ENCODE peak calls at places on chromosomes 3 and 15, in four cellular contexts. B, G, L and S are unnamed samples.

GRCh38 chr15:76974456-76975083 is 20.4 kb upstream of the PSTPIP1 start:
- DNase-seq in B (no peak), G (no peak), L (no peak), S (no peak)

GRCh38 chr3:14245240-14245639 is 66.6 kb downstream of the LSM3 start:
- DNase-seq in B (no peak), G (no peak), L (no peak), S (no peak)

GRCh38 chr15:43915820-43916660 is 89.2 kb downstream of the WDR76 start:
- DNase-seq in B (no peak), G (no peak), L (no peak), S (no peak)

GRCh38 chr3:70095260-70095659 is 95.7 kb downstream of the SAMMSON start:
- DNase-seq in B (no peak), G (no peak), L (no peak), S (no peak)

GRCh38 chr3:25424238-25425013 is 3.6 kb upstream of the RARB start:
- DNase-seq in B (no peak), G (no peak), L (no peak), S (peak; percentile 43)

GRCh38 chr3:42711491-42712343 is 9.1 kb upstream of the HHATL start:
- DNase-seq in B (no peak), G (no peak), L (no peak), S (no peak)

GRCh38 chr3:62622553-62623174 is 249.3 kb upstream of the FEZF2 start:
- DNase-seq in B (no peak), G (no peak), L (no peak), S (peak; percentile 72)

GRCh38 chr3:196600359-196600758 is 31.9 kb downstream of the FBXO45 start:
- DNase-seq in B (no peak), G (no peak), L (no peak), S (no peak)

GRCh38 chr15:70505411-70505919 is 257.9 kb downstream of the UACA start:
- DNase-seq in B (no peak), G (no peak), L (no peak), S (peak; percentile 81)

GRCh38 chr3:46693897-46694235 is 387 bp upstream of the ALS2CL start:
- DNase-seq in B (peak; percentile 19), G (no peak), L (no peak), S (peak; percentile 43)

GRCh38 chr3:42799376-42799775 is 4.9 kb downstream of the HIGD1A start:
- DNase-seq in B (no peak), G (no peak), L (no peak), S (no peak)

GRCh38 chr3:71104090-71104489 is 479.4 kb downstream of the FOXP1 start:
- DNase-seq in B (no peak), G (no peak), L (no peak), S (peak; percentile 35)

GRCh38 chr15:69881760-69882159 is 216.0 kb downstream of the TLE3 start:
- DNase-seq in B (no peak), G (no peak), L (no peak), S (no peak)

GRCh38 chr3:110016235-110016634 is 678.9 kb upstream of the DPPA4 start:
- DNase-seq in B (no peak), G (no peak), L (no peak), S (no peak)

GRCh38 chr3:148856404-148856803 is 8.7 kb upstream of the CPA3 start:
- DNase-seq in B (no peak), G (no peak), L (no peak), S (no peak)

GRCh38 chr15:89513284-89513683 is 16.9 kb upstream of the RHCG start:
- DNase-seq in B (no peak), G (no peak), L (no peak), S (no peak)

GRCh38 chr3:43162573-43163084 is 56.8 kb upstream of the POMGNT2 start:
- DNase-seq in B (no peak), G (no peak), L (peak; percentile 46), S (no peak)

GRCh38 chr15:52496776-52497470 is 31.8 kb downstream of the MYO5A start:
- DNase-seq in B (peak; percentile 56), G (no peak), L (no peak), S (peak; percentile 12)

GRCh38 chr3:194497799-194498575 is 11.2 kb upstream of the ATP13A3 start:
- DNase-seq in B (no peak), G (no peak), L (no peak), S (no peak)

GRCh38 chr3:24199775-24200247 is 254.7 kb downstream of the NR1D2 start:
- DNase-seq in B (no peak), G (no peak), L (no peak), S (peak; percentile 71)

GRCh38 chr15:32908135-32908801 is 190.5 kb downstream of the GREM1 start:
- DNase-seq in B (no peak), G (no peak), L (no peak), S (no peak)

GRCh38 chr3:63857311-63857710 is 6.3 kb downstream of the THOC7 start:
- DNase-seq in B (no peak), G (no peak), L (no peak), S (no peak)

GRCh38 chr3:175192536-175192935 is 333.4 kb downstream of the NAALADL2 start:
- DNase-seq in B (no peak), G (no peak), L (no peak), S (no peak)

GRCh38 chr15:69734699-69735098 is 282.1 kb downstream of the RPLP1 start:
- DNase-seq in B (no peak), G (no peak), L (no peak), S (peak; percentile 39)

GRCh38 chr15:98703291-98703690 is 55.0 kb downstream of the IGF1R start:
- DNase-seq in B (no peak), G (no peak), L (no peak), S (peak; percentile 52)

GRCh38 chr3:29140706-29141105 is 140.2 kb upstream of the RBMS3 start:
- DNase-seq in B (no peak), G (no peak), L (no peak), S (peak; percentile 14)